ENCODE peak calls at places on chromosomes 2 and 18, in six cellular contexts. One of them, this sample, is unnamed.

GRCh38 chr18:37565985-37566478 is 434 bp upstream of the CELF4 start:
- DNase-seq in GM12865: no peak
- DNase-seq in mucosa of gallbladder: peak
- DNase-seq in iPS-NIHi11: peak
- DNase-seq in endothelial cell: peak
- DNase-seq in stimulated activated CD4-positive, alpha-beta T cell treated with anti-CD3 and anti-CD28 coated beads, Interleukin-15, amount 100 ng/mL, for 1 hour: no peak
- DNase-seq in this sample: no peak

GRCh38 chr2:234708091-234708683 is 211.3 kb upstream of the ARL4C start:
- DNase-seq in GM12865: no peak
- DNase-seq in mucosa of gallbladder: no peak
- DNase-seq in iPS-NIHi11: peak
- DNase-seq in endothelial cell: no peak
- DNase-seq in stimulated activated CD4-positive, alpha-beta T cell treated with anti-CD3 and anti-CD28 coated beads, Interleukin-15, amount 100 ng/mL, for 1 hour: no peak
- DNase-seq in this sample: no peak

GRCh38 chr2:37168217-37168981 is 11.6 kb upstream of the EIF2AK2 start:
- DNase-seq in GM12865: peak
- DNase-seq in mucosa of gallbladder: no peak
- DNase-seq in iPS-NIHi11: peak
- DNase-seq in endothelial cell: peak
- DNase-seq in stimulated activated CD4-positive, alpha-beta T cell treated with anti-CD3 and anti-CD28 coated beads, Interleukin-15, amount 100 ng/mL, for 1 hour: no peak
- DNase-seq in this sample: no peak

GRCh38 chr2:221492606-221493005 is 79.5 kb downstream of the EPHA4 start:
- DNase-seq in GM12865: no peak
- DNase-seq in mucosa of gallbladder: no peak
- DNase-seq in iPS-NIHi11: no peak
- DNase-seq in endothelial cell: no peak
- DNase-seq in stimulated activated CD4-positive, alpha-beta T cell treated with anti-CD3 and anti-CD28 coated beads, Interleukin-15, amount 100 ng/mL, for 1 hour: no peak
- DNase-seq in this sample: no peak

GRCh38 chr2:12167525-12168317 is 421.3 kb downstream of the LPIN1 start:
- DNase-seq in GM12865: peak
- DNase-seq in mucosa of gallbladder: no peak
- DNase-seq in iPS-NIHi11: peak
- DNase-seq in endothelial cell: peak
- DNase-seq in stimulated activated CD4-positive, alpha-beta T cell treated with anti-CD3 and anti-CD28 coated beads, Interleukin-15, amount 100 ng/mL, for 1 hour: no peak
- DNase-seq in this sample: no peak

GRCh38 chr2:78999410-78999809 is 26.1 kb upstream of the REG3G start:
- DNase-seq in GM12865: peak
- DNase-seq in mucosa of gallbladder: no peak
- DNase-seq in iPS-NIHi11: no peak
- DNase-seq in endothelial cell: no peak
- DNase-seq in stimulated activated CD4-positive, alpha-beta T cell treated with anti-CD3 and anti-CD28 coated beads, Interleukin-15, amount 100 ng/mL, for 1 hour: no peak
- DNase-seq in this sample: no peak

GRCh38 chr2:173869244-173869643 is 95.9 kb downstream of the SP3 start:
- DNase-seq in GM12865: no peak
- DNase-seq in mucosa of gallbladder: no peak
- DNase-seq in iPS-NIHi11: no peak
- DNase-seq in endothelial cell: no peak
- DNase-seq in stimulated activated CD4-positive, alpha-beta T cell treated with anti-CD3 and anti-CD28 coated beads, Interleukin-15, amount 100 ng/mL, for 1 hour: no peak
- DNase-seq in this sample: no peak

GRCh38 chr2:240816584-240817495 is 3.2 kb downstream of the KIF1A start:
- DNase-seq in GM12865: no peak
- DNase-seq in mucosa of gallbladder: no peak
- DNase-seq in iPS-NIHi11: no peak
- DNase-seq in endothelial cell: no peak
- DNase-seq in stimulated activated CD4-positive, alpha-beta T cell treated with anti-CD3 and anti-CD28 coated beads, Interleukin-15, amount 100 ng/mL, for 1 hour: no peak
- DNase-seq in this sample: no peak

GRCh38 chr2:117917223-117917917 is 96.5 kb downstream of the CCDC93 start:
- DNase-seq in GM12865: no peak
- DNase-seq in mucosa of gallbladder: no peak
- DNase-seq in iPS-NIHi11: peak
- DNase-seq in endothelial cell: no peak
- DNase-seq in stimulated activated CD4-positive, alpha-beta T cell treated with anti-CD3 and anti-CD28 coated beads, Interleukin-15, amount 100 ng/mL, for 1 hour: no peak
- DNase-seq in this sample: no peak

GRCh38 chr18:59900222-59901128 is 679 bp downstream of the PMAIP1 start:
- DNase-seq in GM12865: peak
- DNase-seq in mucosa of gallbladder: peak
- DNase-seq in iPS-NIHi11: peak
- DNase-seq in endothelial cell: peak
- DNase-seq in stimulated activated CD4-positive, alpha-beta T cell treated with anti-CD3 and anti-CD28 coated beads, Interleukin-15, amount 100 ng/mL, for 1 hour: peak
- DNase-seq in this sample: peak

GRCh38 chr2:174529916-174530315 is 43.1 kb upstream of the GPR155 start:
- DNase-seq in GM12865: no peak
- DNase-seq in mucosa of gallbladder: no peak
- DNase-seq in iPS-NIHi11: no peak
- DNase-seq in endothelial cell: no peak
- DNase-seq in stimulated activated CD4-positive, alpha-beta T cell treated with anti-CD3 and anti-CD28 coated beads, Interleukin-15, amount 100 ng/mL, for 1 hour: no peak
- DNase-seq in this sample: no peak

GRCh38 chr18:50938912-50939311 is 28.9 kb upstream of the ELAC1 start:
- DNase-seq in GM12865: no peak
- DNase-seq in mucosa of gallbladder: no peak
- DNase-seq in iPS-NIHi11: no peak
- DNase-seq in endothelial cell: no peak
- DNase-seq in stimulated activated CD4-positive, alpha-beta T cell treated with anti-CD3 and anti-CD28 coated beads, Interleukin-15, amount 100 ng/mL, for 1 hour: no peak
- DNase-seq in this sample: no peak

GRCh38 chr2:183718246-183718645 is 594.0 kb downstream of the NUP35 start:
- DNase-seq in GM12865: no peak
- DNase-seq in mucosa of gallbladder: no peak
- DNase-seq in iPS-NIHi11: no peak
- DNase-seq in endothelial cell: no peak
- DNase-seq in stimulated activated CD4-positive, alpha-beta T cell treated with anti-CD3 and anti-CD28 coated beads, Interleukin-15, amount 100 ng/mL, for 1 hour: no peak
- DNase-seq in this sample: no peak

GRCh38 chr2:144452169-144453038 is 67.5 kb downstream of the ZEB2 start:
- DNase-seq in GM12865: no peak
- DNase-seq in mucosa of gallbladder: no peak
- DNase-seq in iPS-NIHi11: peak
- DNase-seq in endothelial cell: peak
- DNase-seq in stimulated activated CD4-positive, alpha-beta T cell treated with anti-CD3 and anti-CD28 coated beads, Interleukin-15, amount 100 ng/mL, for 1 hour: no peak
- DNase-seq in this sample: no peak

GRCh38 chr18:3594760-3595241 is 144.8 kb downstream of the TGIF1 start:
- DNase-seq in GM12865: no peak
- DNase-seq in mucosa of gallbladder: no peak
- DNase-seq in iPS-NIHi11: no peak
- DNase-seq in endothelial cell: no peak
- DNase-seq in stimulated activated CD4-positive, alpha-beta T cell treated with anti-CD3 and anti-CD28 coated beads, Interleukin-15, amount 100 ng/mL, for 1 hour: no peak
- DNase-seq in this sample: no peak

GRCh38 chr2:63038034-63038433 is 12.6 kb upstream of the OTX1 start:
- DNase-seq in GM12865: no peak
- DNase-seq in mucosa of gallbladder: no peak
- DNase-seq in iPS-NIHi11: no peak
- DNase-seq in endothelial cell: no peak
- DNase-seq in stimulated activated CD4-positive, alpha-beta T cell treated with anti-CD3 and anti-CD28 coated beads, Interleukin-15, amount 100 ng/mL, for 1 hour: no peak
- DNase-seq in this sample: no peak

GRCh38 chr2:40488927-40489677 is 37.2 kb upstream of the SLC8A1 start:
- DNase-seq in GM12865: no peak
- DNase-seq in mucosa of gallbladder: no peak
- DNase-seq in iPS-NIHi11: no peak
- DNase-seq in endothelial cell: no peak
- DNase-seq in stimulated activated CD4-positive, alpha-beta T cell treated with anti-CD3 and anti-CD28 coated beads, Interleukin-15, amount 100 ng/mL, for 1 hour: no peak
- DNase-seq in this sample: no peak

GRCh38 chr2:217650716-217651360 is 352.0 kb downstream of the TNS1 start:
- DNase-seq in GM12865: peak
- DNase-seq in mucosa of gallbladder: peak
- DNase-seq in iPS-NIHi11: peak
- DNase-seq in endothelial cell: peak
- DNase-seq in stimulated activated CD4-positive, alpha-beta T cell treated with anti-CD3 and anti-CD28 coated beads, Interleukin-15, amount 100 ng/mL, for 1 hour: no peak
- DNase-seq in this sample: no peak

GRCh38 chr2:120314656-120315366 is 31.1 kb upstream of the INHBB start:
- DNase-seq in GM12865: no peak
- DNase-seq in mucosa of gallbladder: no peak
- DNase-seq in iPS-NIHi11: no peak
- DNase-seq in endothelial cell: no peak
- DNase-seq in stimulated activated CD4-positive, alpha-beta T cell treated with anti-CD3 and anti-CD28 coated beads, Interleukin-15, amount 100 ng/mL, for 1 hour: no peak
- DNase-seq in this sample: no peak

GRCh38 chr2:155363349-155363888 is 664.9 kb downstream of the KCNJ3 start:
- DNase-seq in GM12865: no peak
- DNase-seq in mucosa of gallbladder: no peak
- DNase-seq in iPS-NIHi11: no peak
- DNase-seq in endothelial cell: no peak
- DNase-seq in stimulated activated CD4-positive, alpha-beta T cell treated with anti-CD3 and anti-CD28 coated beads, Interleukin-15, amount 100 ng/mL, for 1 hour: no peak
- DNase-seq in this sample: no peak

GRCh38 chr2:158394453-158394852 is 62.1 kb downstream of the CCDC148 start:
- DNase-seq in GM12865: no peak
- DNase-seq in mucosa of gallbladder: no peak
- DNase-seq in iPS-NIHi11: no peak
- DNase-seq in endothelial cell: no peak
- DNase-seq in stimulated activated CD4-positive, alpha-beta T cell treated with anti-CD3 and anti-CD28 coated beads, Interleukin-15, amount 100 ng/mL, for 1 hour: no peak
- DNase-seq in this sample: no peak

GRCh38 chr2:9993490-9994165 is 42.1 kb downstream of the GRHL1 start:
- DNase-seq in GM12865: no peak
- DNase-seq in mucosa of gallbladder: no peak
- DNase-seq in iPS-NIHi11: no peak
- DNase-seq in endothelial cell: no peak
- DNase-seq in stimulated activated CD4-positive, alpha-beta T cell treated with anti-CD3 and anti-CD28 coated beads, Interleukin-15, amount 100 ng/mL, for 1 hour: no peak
- DNase-seq in this sample: no peak

GRCh38 chr2:6866239-6866745 is 585 bp upstream of the CMPK2 start:
- DNase-seq in GM12865: peak
- DNase-seq in mucosa of gallbladder: peak
- DNase-seq in iPS-NIHi11: peak
- DNase-seq in endothelial cell: no peak
- DNase-seq in stimulated activated CD4-positive, alpha-beta T cell treated with anti-CD3 and anti-CD28 coated beads, Interleukin-15, amount 100 ng/mL, for 1 hour: peak
- DNase-seq in this sample: no peak

GRCh38 chr2:109031481-109032228 is 42.6 kb upstream of the EDAR start:
- DNase-seq in GM12865: peak
- DNase-seq in mucosa of gallbladder: peak
- DNase-seq in iPS-NIHi11: peak
- DNase-seq in endothelial cell: peak
- DNase-seq in stimulated activated CD4-positive, alpha-beta T cell treated with anti-CD3 and anti-CD28 coated beads, Interleukin-15, amount 100 ng/mL, for 1 hour: peak
- DNase-seq in this sample: peak

GRCh38 chr2:139744273-139744672 is 964.1 kb upstream of the NXPH2 start:
- DNase-seq in GM12865: no peak
- DNase-seq in mucosa of gallbladder: no peak
- DNase-seq in iPS-NIHi11: no peak
- DNase-seq in endothelial cell: no peak
- DNase-seq in stimulated activated CD4-positive, alpha-beta T cell treated with anti-CD3 and anti-CD28 coated beads, Interleukin-15, amount 100 ng/mL, for 1 hour: no peak
- DNase-seq in this sample: no peak

GRCh38 chr2:211237586-211237985 is 681.2 kb downstream of the CPS1 start:
- DNase-seq in GM12865: no peak
- DNase-seq in mucosa of gallbladder: no peak
- DNase-seq in iPS-NIHi11: no peak
- DNase-seq in endothelial cell: no peak
- DNase-seq in stimulated activated CD4-positive, alpha-beta T cell treated with anti-CD3 and anti-CD28 coated beads, Interleukin-15, amount 100 ng/mL, for 1 hour: no peak
- DNase-seq in this sample: no peak

GRCh38 chr18:62279561-62279960 is 45.5 kb upstream of the TNFRSF11A start:
- DNase-seq in GM12865: no peak
- DNase-seq in mucosa of gallbladder: no peak
- DNase-seq in iPS-NIHi11: peak
- DNase-seq in endothelial cell: no peak
- DNase-seq in stimulated activated CD4-positive, alpha-beta T cell treated with anti-CD3 and anti-CD28 coated beads, Interleukin-15, amount 100 ng/mL, for 1 hour: no peak
- DNase-seq in this sample: no peak

GRCh38 chr2:218036371-218036770 is 32.7 kb upstream of the RUFY4 start:
- DNase-seq in GM12865: peak
- DNase-seq in mucosa of gallbladder: no peak
- DNase-seq in iPS-NIHi11: no peak
- DNase-seq in endothelial cell: no peak
- DNase-seq in stimulated activated CD4-positive, alpha-beta T cell treated with anti-CD3 and anti-CD28 coated beads, Interleukin-15, amount 100 ng/mL, for 1 hour: no peak
- DNase-seq in this sample: no peak

GRCh38 chr2:143528021-143528420 is 398.8 kb downstream of the ARHGAP15 start:
- DNase-seq in GM12865: no peak
- DNase-seq in mucosa of gallbladder: no peak
- DNase-seq in iPS-NIHi11: no peak
- DNase-seq in endothelial cell: no peak
- DNase-seq in stimulated activated CD4-positive, alpha-beta T cell treated with anti-CD3 and anti-CD28 coated beads, Interleukin-15, amount 100 ng/mL, for 1 hour: no peak
- DNase-seq in this sample: no peak

This sample was measured in effector memory CD4-positive, alpha-beta T cell.